ENCODE peak calls at places on chromosomes 1 and 21, in six cellular contexts. M is stimulated activated CD4-positive, alpha-beta T cell treated with anti-CD3 and anti-CD28 coated beads, TNF-alpha, amount 100 ng/mL, for 48 hours; K is neural crest cell; I is iris pigment epithelial cell; W is GM03348; B is stimulated activated CD8-positive, alpha-beta memory T cell treated with anti-CD3 and anti-CD28 coated beads, Interleukin-2, amount 100 ng/mL, for 1 hour. G is an unnamed sample.

GRCh38 chr1:154717467-154718004 is 109.5 kb upstream of the ADAR start:
- DNase-seq in B (no peak), I (no peak), K (no peak), W (no peak), M (no peak), G (no peak)

GRCh38 chr1:20867062-20867461 is 80.0 kb upstream of the HP1BP3 start:
- DNase-seq in B (no peak), K (no peak), I (peak), W (no peak), M (no peak), G (no peak)

GRCh38 chr1:198157847-198158765 is 1.3 kb downstream of the NEK7 start:
- DNase-seq in I (peak), M (no peak), K (no peak), B (no peak), W (no peak), G (no peak)

GRCh38 chr1:184299076-184299790 is 87.6 kb upstream of the C1orf21 start:
- DNase-seq in M (no peak), W (peak), I (peak), B (no peak), K (no peak), G (no peak)

GRCh38 chr1:41880951-41881885 is 37.5 kb downstream of the HIVEP3 start:
- DNase-seq in W (no peak), B (no peak), I (no peak), M (no peak), K (no peak), G (no peak)

GRCh38 chr1:78619803-78620579 is at the start of gene IFI44L:
- DNase-seq in I (peak), M (peak), K (no peak), W (peak), B (peak), G (no peak)

GRCh38 chr21:39115659-39116235 is 67.5 kb downstream of the PSMG1 start:
- DNase-seq in W (peak), B (no peak), K (no peak), I (no peak), M (no peak), G (no peak)

GRCh38 chr1:24507423-24507804 is 4.8 kb downstream of the RCAN3 start:
- DNase-seq in M (no peak), I (no peak), W (no peak), K (no peak), B (no peak), G (no peak)

GRCh38 chr1:97806996-97807395 is 113.8 kb downstream of the DPYD start:
- DNase-seq in W (no peak), B (no peak), K (no peak), I (peak), M (no peak), G (no peak)

GRCh38 chr1:201495447-201496295 is 11.3 kb downstream of the CSRP1 start:
- DNase-seq in M (no peak), I (peak), B (no peak), K (peak), W (no peak), G (no peak)

GRCh38 chr1:102776074-102776473 is 332.2 kb downstream of the COL11A1 start:
- DNase-seq in M (no peak), W (no peak), I (no peak), B (no peak), K (no peak), G (no peak)

GRCh38 chr1:208089971-208090755 is 154.0 kb downstream of the PLXNA2 start:
- DNase-seq in W (peak), M (no peak), K (no peak), B (no peak), I (peak), G (no peak)

GRCh38 chr1:54945393-54945936 is 35.0 kb upstream of the TMEM61 start:
- DNase-seq in K (no peak), B (no peak), I (no peak), W (no peak), M (no peak), G (no peak)

GRCh38 chr1:29415156-29415830 is 179.0 kb downstream of the PTPRU start:
- DNase-seq in M (no peak), I (no peak), W (no peak), B (no peak), K (no peak), G (no peak)

G was measured in activated gamma-delta T cell.